ENCODE peak calls at places on chromosome 11, in five cellular contexts. One of them, this sample, is unnamed.

GRCh38 chr11:35118906-35119305 is 20.1 kb upstream of the CD44 start:
- DNase-seq in Jurkat, Clone E6-1: no peak
- DNase-seq in neural progenitor cell: no peak
- DNase-seq in iris pigment epithelial cell: no peak
- DNase-seq in myocyte: no peak
- DNase-seq in this sample: no peak

GRCh38 chr11:31763296-31763695 is 47.8 kb downstream of the PAX6 start:
- DNase-seq in neural progenitor cell: peak
- DNase-seq in myocyte: no peak
- DNase-seq in Jurkat, Clone E6-1: no peak
- DNase-seq in iris pigment epithelial cell: no peak
- DNase-seq in this sample: no peak

GRCh38 chr11:2207773-2208621 is 36.4 kb upstream of the TH start:
- DNase-seq in neural progenitor cell: no peak
- DNase-seq in myocyte: peak
- DNase-seq in iris pigment epithelial cell: no peak
- DNase-seq in Jurkat, Clone E6-1: no peak
- DNase-seq in this sample: no peak

GRCh38 chr11:93517611-93518010 is 25.6 kb downstream of the SMCO4 start:
- DNase-seq in iris pigment epithelial cell: no peak
- DNase-seq in neural progenitor cell: no peak
- DNase-seq in myocyte: no peak
- DNase-seq in Jurkat, Clone E6-1: no peak
- DNase-seq in this sample: no peak

GRCh38 chr11:73072935-73073481 is 69.1 kb downstream of the FCHSD2 start:
- DNase-seq in iris pigment epithelial cell: peak
- DNase-seq in neural progenitor cell: no peak
- DNase-seq in Jurkat, Clone E6-1: peak
- DNase-seq in myocyte: peak
- DNase-seq in this sample: no peak

GRCh38 chr11:62461740-62462522 is 43.1 kb downstream of the SCGB1A1 start:
- DNase-seq in Jurkat, Clone E6-1: peak
- DNase-seq in iris pigment epithelial cell: no peak
- DNase-seq in neural progenitor cell: no peak
- DNase-seq in myocyte: peak
- DNase-seq in this sample: no peak

GRCh38 chr11:42234381-42235035 is 775.1 kb upstream of the LRRC4C start:
- DNase-seq in Jurkat, Clone E6-1: no peak
- DNase-seq in myocyte: no peak
- DNase-seq in iris pigment epithelial cell: no peak
- DNase-seq in neural progenitor cell: no peak
- DNase-seq in this sample: no peak

GRCh38 chr11:58675344-58676155 is 53.1 kb downstream of the CNTF start:
- DNase-seq in Jurkat, Clone E6-1: peak
- DNase-seq in myocyte: peak
- DNase-seq in iris pigment epithelial cell: peak
- DNase-seq in neural progenitor cell: peak
- DNase-seq in this sample: peak

GRCh38 chr11:120608760-120609211 is 97.2 kb downstream of the GRIK4 start:
- DNase-seq in myocyte: no peak
- DNase-seq in neural progenitor cell: peak
- DNase-seq in iris pigment epithelial cell: no peak
- DNase-seq in Jurkat, Clone E6-1: no peak
- DNase-seq in this sample: no peak

GRCh38 chr11:126751242-126751641 is 249.3 kb downstream of the KIRREL3 start:
- DNase-seq in neural progenitor cell: no peak
- DNase-seq in Jurkat, Clone E6-1: no peak
- DNase-seq in myocyte: peak
- DNase-seq in iris pigment epithelial cell: no peak
- DNase-seq in this sample: no peak

GRCh38 chr11:22666700-22667439 is 459 bp downstream of the GAS2 start:
- DNase-seq in Jurkat, Clone E6-1: no peak
- DNase-seq in neural progenitor cell: peak
- DNase-seq in iris pigment epithelial cell: peak
- DNase-seq in myocyte: no peak
- DNase-seq in this sample: no peak

GRCh38 chr11:78991681-78992080 is 417.0 kb upstream of the NARS2 start:
- DNase-seq in neural progenitor cell: no peak
- DNase-seq in iris pigment epithelial cell: no peak
- DNase-seq in Jurkat, Clone E6-1: no peak
- DNase-seq in myocyte: no peak
- DNase-seq in this sample: no peak

GRCh38 chr11:95715777-95716241 is 73.8 kb downstream of the FAM76B start:
- DNase-seq in iris pigment epithelial cell: peak
- DNase-seq in myocyte: no peak
- DNase-seq in Jurkat, Clone E6-1: peak
- DNase-seq in neural progenitor cell: no peak
- DNase-seq in this sample: no peak

GRCh38 chr11:16299390-16299789 is 57.0 kb downstream of the SOX6 start:
- DNase-seq in iris pigment epithelial cell: no peak
- DNase-seq in Jurkat, Clone E6-1: no peak
- DNase-seq in neural progenitor cell: no peak
- DNase-seq in myocyte: no peak
- DNase-seq in this sample: no peak

GRCh38 chr11:86244063-86244521 is 461 bp upstream of the EED start:
- DNase-seq in Jurkat, Clone E6-1: peak
- DNase-seq in neural progenitor cell: peak
- DNase-seq in myocyte: no peak
- DNase-seq in iris pigment epithelial cell: peak
- DNase-seq in this sample: peak

GRCh38 chr11:45079943-45080719 is 66.3 kb upstream of the PRDM11 start:
- DNase-seq in iris pigment epithelial cell: no peak
- DNase-seq in Jurkat, Clone E6-1: peak
- DNase-seq in neural progenitor cell: no peak
- DNase-seq in myocyte: no peak
- DNase-seq in this sample: peak

GRCh38 chr11:111356660-111357048 is 22.4 kb downstream of the POU2AF1 start:
- DNase-seq in neural progenitor cell: no peak
- DNase-seq in iris pigment epithelial cell: no peak
- DNase-seq in Jurkat, Clone E6-1: no peak
- DNase-seq in myocyte: no peak
- DNase-seq in this sample: no peak

GRCh38 chr11:83773950-83774880 is 488.0 kb upstream of the CCDC90B start:
- DNase-seq in myocyte: no peak
- DNase-seq in neural progenitor cell: no peak
- DNase-seq in iris pigment epithelial cell: peak
- DNase-seq in Jurkat, Clone E6-1: no peak
- DNase-seq in this sample: no peak

GRCh38 chr11:86091566-86091965 is 22.7 kb upstream of the PICALM start:
- DNase-seq in myocyte: no peak
- DNase-seq in Jurkat, Clone E6-1: no peak
- DNase-seq in iris pigment epithelial cell: peak
- DNase-seq in neural progenitor cell: no peak
- DNase-seq in this sample: no peak

GRCh38 chr11:116232364-116232801 is 540.4 kb downstream of the BUD13 start:
- DNase-seq in myocyte: no peak
- DNase-seq in iris pigment epithelial cell: no peak
- DNase-seq in neural progenitor cell: no peak
- DNase-seq in Jurkat, Clone E6-1: no peak
- DNase-seq in this sample: no peak

GRCh38 chr11:2888266-2888968 is 2.8 kb upstream of the CDKN1C start:
- DNase-seq in Jurkat, Clone E6-1: peak
- DNase-seq in neural progenitor cell: peak
- DNase-seq in iris pigment epithelial cell: peak
- DNase-seq in myocyte: peak
- DNase-seq in this sample: peak

GRCh38 chr11:20162824-20163777 is 2.8 kb upstream of the DBX1 start:
- DNase-seq in iris pigment epithelial cell: peak
- DNase-seq in myocyte: peak
- DNase-seq in neural progenitor cell: peak
- DNase-seq in Jurkat, Clone E6-1: no peak
- DNase-seq in this sample: no peak

GRCh38 chr11:7591107-7591894 is 77.5 kb downstream of the PPFIBP2 start:
- DNase-seq in neural progenitor cell: no peak
- DNase-seq in Jurkat, Clone E6-1: no peak
- DNase-seq in myocyte: no peak
- DNase-seq in iris pigment epithelial cell: no peak
- DNase-seq in this sample: no peak

GRCh38 chr11:134656861-134657540 is 245.0 kb upstream of the B3GAT1 start:
- DNase-seq in iris pigment epithelial cell: no peak
- DNase-seq in neural progenitor cell: no peak
- DNase-seq in myocyte: no peak
- DNase-seq in Jurkat, Clone E6-1: peak
- DNase-seq in this sample: no peak

This sample was measured in naive thymus-derived CD8-positive, alpha-beta T cell.